ENCODE peak calls at places on chromosomes 5 and 9, in five cellular contexts. One of them, this sample, is unnamed.

GRCh38 chr9:98596486-98596885 is 112.2 kb downstream of the GABBR2 start:
- DNase-seq in PC-9: no peak
- DNase-seq in AG04450: no peak
- DNase-seq in HCT116: no peak
- DNase-seq in psoas muscle: no peak
- DNase-seq in this sample: no peak

GRCh38 chr5:137142371-137143243 is 356.5 kb downstream of the SPOCK1 start:
- DNase-seq in psoas muscle: peak
- DNase-seq in HCT116: no peak
- DNase-seq in AG04450: peak
- DNase-seq in PC-9: peak
- DNase-seq in this sample: no peak

GRCh38 chr5:155878991-155879575 is 447.9 kb upstream of the SGCD start:
- DNase-seq in HCT116: no peak
- DNase-seq in PC-9: no peak
- DNase-seq in AG04450: no peak
- DNase-seq in psoas muscle: no peak
- DNase-seq in this sample: no peak

GRCh38 chr9:84874583-84874982 is 205.1 kb downstream of the NTRK2 start:
- DNase-seq in psoas muscle: no peak
- DNase-seq in PC-9: no peak
- DNase-seq in HCT116: no peak
- DNase-seq in AG04450: no peak
- DNase-seq in this sample: no peak

GRCh38 chr9:98374385-98375051 is 119.1 kb upstream of the TBC1D2 start:
- DNase-seq in HCT116: no peak
- DNase-seq in PC-9: peak
- DNase-seq in psoas muscle: no peak
- DNase-seq in AG04450: peak
- DNase-seq in this sample: no peak

GRCh38 chr9:110578896-110579752 is at the start of gene SVEP1:
- DNase-seq in HCT116: no peak
- DNase-seq in AG04450: no peak
- DNase-seq in psoas muscle: peak
- DNase-seq in PC-9: peak
- DNase-seq in this sample: no peak

GRCh38 chr5:33997331-33997983 is 10.4 kb downstream of the AMACR start:
- DNase-seq in PC-9: peak
- DNase-seq in AG04450: peak
- DNase-seq in psoas muscle: peak
- DNase-seq in HCT116: peak
- DNase-seq in this sample: peak

GRCh38 chr5:177133845-177134652 is 476 bp downstream of the NSD1 start:
- DNase-seq in HCT116: no peak
- DNase-seq in PC-9: peak
- DNase-seq in psoas muscle: peak
- DNase-seq in AG04450: no peak
- DNase-seq in this sample: peak

GRCh38 chr9:129835128-129835859 is at the start of the genes C9orf78 and USP20:
- DNase-seq in PC-9: peak
- DNase-seq in psoas muscle: peak
- DNase-seq in AG04450: peak
- DNase-seq in HCT116: peak
- DNase-seq in this sample: peak

GRCh38 chr9:137129456-137130175 is 9.3 kb upstream of the GRIN1 start:
- DNase-seq in HCT116: peak
- DNase-seq in AG04450: peak
- DNase-seq in psoas muscle: peak
- DNase-seq in PC-9: peak
- DNase-seq in this sample: peak

GRCh38 chr5:109739741-109740140 is 50.0 kb downstream of the MAN2A1 start:
- DNase-seq in psoas muscle: no peak
- DNase-seq in AG04450: no peak
- DNase-seq in PC-9: peak
- DNase-seq in HCT116: no peak
- DNase-seq in this sample: peak

GRCh38 chr5:10590226-10591047 is 26.6 kb downstream of the ANKRD33B start:
- DNase-seq in PC-9: peak
- DNase-seq in psoas muscle: no peak
- DNase-seq in AG04450: no peak
- DNase-seq in HCT116: no peak
- DNase-seq in this sample: peak

GRCh38 chr9:93827545-93828330 is 127.4 kb downstream of the BARX1 start:
- DNase-seq in psoas muscle: peak
- DNase-seq in HCT116: no peak
- DNase-seq in AG04450: peak
- DNase-seq in PC-9: peak
- DNase-seq in this sample: peak

GRCh38 chr5:129656952-129657351 is 90.9 kb upstream of the MINAR2 start:
- DNase-seq in psoas muscle: no peak
- DNase-seq in AG04450: no peak
- DNase-seq in PC-9: no peak
- DNase-seq in HCT116: no peak
- DNase-seq in this sample: peak

GRCh38 chr5:83488821-83489220 is 17.3 kb downstream of the VCAN start:
- DNase-seq in HCT116: no peak
- DNase-seq in PC-9: no peak
- DNase-seq in AG04450: no peak
- DNase-seq in psoas muscle: no peak
- DNase-seq in this sample: no peak

GRCh38 chr5:159175547-159175946 is 33.8 kb downstream of the RNF145 start:
- DNase-seq in psoas muscle: no peak
- DNase-seq in AG04450: no peak
- DNase-seq in PC-9: peak
- DNase-seq in HCT116: no peak
- DNase-seq in this sample: no peak

GRCh38 chr9:113150670-113151591 is at the start of gene SLC31A2:
- DNase-seq in psoas muscle: peak
- DNase-seq in HCT116: peak
- DNase-seq in AG04450: peak
- DNase-seq in PC-9: peak
- DNase-seq in this sample: peak

GRCh38 chr9:113153599-113153998 is 2.8 kb downstream of the SLC31A2 start:
- DNase-seq in PC-9: no peak
- DNase-seq in HCT116: no peak
- DNase-seq in AG04450: no peak
- DNase-seq in psoas muscle: no peak
- DNase-seq in this sample: no peak

GRCh38 chr9:113154471-113154870 is 3.7 kb downstream of the SLC31A2 start:
- DNase-seq in psoas muscle: peak
- DNase-seq in AG04450: no peak
- DNase-seq in HCT116: no peak
- DNase-seq in PC-9: no peak
- DNase-seq in this sample: no peak

GRCh38 chr9:113151696-113152630 is 1.2 kb downstream of the SLC31A2 start:
- DNase-seq in psoas muscle: no peak
- DNase-seq in HCT116: no peak
- DNase-seq in AG04450: no peak
- DNase-seq in PC-9: peak
- DNase-seq in this sample: no peak

DNA sequence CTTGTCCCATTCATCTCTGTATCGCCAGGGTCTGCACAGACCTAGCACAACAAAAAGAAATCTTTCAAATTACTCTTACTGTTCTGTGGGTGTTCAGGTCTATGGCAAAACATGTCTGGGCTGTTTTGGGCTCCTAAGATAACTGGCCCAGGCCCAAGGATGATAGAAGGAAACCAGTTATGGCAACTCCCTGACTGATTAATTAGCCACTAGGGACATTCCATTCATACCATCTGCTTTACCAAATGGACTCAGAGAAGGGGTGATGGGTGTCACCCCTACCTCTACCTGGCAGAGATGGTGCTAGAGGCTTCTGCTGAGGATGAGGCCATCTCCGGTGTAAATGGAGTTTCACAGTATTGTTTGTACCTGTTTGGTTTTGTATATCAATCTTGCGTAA is 1.9 kb downstream of the SLC31A2 start:
- DNase-seq in psoas muscle: no peak
- DNase-seq in AG04450: no peak
- DNase-seq in PC-9: peak
- DNase-seq in HCT116: no peak
- DNase-seq in this sample: no peak
- H3K4me3 ChIP-seq in psoas muscle: peak
- H3K4me3 ChIP-seq in AG04450: no peak
- H3K4me3 ChIP-seq in PC-9: peak
- H3K4me3 ChIP-seq in HCT116: no peak
- H3K4me3 ChIP-seq in this sample: no peak

DNA sequence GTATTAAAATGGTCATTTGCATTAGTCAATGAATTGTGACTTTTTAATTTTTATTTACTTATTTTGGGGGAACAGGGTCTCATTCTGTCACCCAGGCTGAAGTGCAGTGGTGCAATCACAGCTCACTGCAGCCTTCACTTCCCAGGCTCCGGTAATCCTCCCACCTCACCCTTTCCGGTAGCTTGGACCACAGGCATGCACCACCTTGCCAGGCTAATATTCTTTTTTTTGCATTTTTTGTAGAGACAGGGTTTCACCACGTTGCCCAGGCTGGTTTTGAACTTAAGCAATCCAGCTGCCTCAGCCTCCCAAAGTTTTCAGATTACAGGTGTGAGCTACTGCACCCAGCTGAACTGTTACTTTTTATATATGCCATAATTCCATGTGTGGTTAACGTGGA is 143.4 kb downstream of the FBXL17 start:
- DNase-seq in psoas muscle: no peak
- DNase-seq in AG04450: no peak
- DNase-seq in HCT116: no peak
- DNase-seq in PC-9: no peak
- DNase-seq in this sample: no peak
- H3K4me3 ChIP-seq in psoas muscle: no peak
- H3K4me3 ChIP-seq in AG04450: no peak
- H3K4me3 ChIP-seq in HCT116: no peak
- H3K4me3 ChIP-seq in PC-9: no peak
- H3K4me3 ChIP-seq in this sample: no peak

GRCh38 chr5:100854594-100854993 is 48.5 kb downstream of the ST8SIA4 start:
- DNase-seq in AG04450: no peak
- DNase-seq in psoas muscle: no peak
- DNase-seq in HCT116: no peak
- DNase-seq in PC-9: no peak
- DNase-seq in this sample: no peak

GRCh38 chr5:100855295-100855694 is 47.8 kb downstream of the ST8SIA4 start:
- DNase-seq in HCT116: no peak
- DNase-seq in PC-9: no peak
- DNase-seq in psoas muscle: no peak
- DNase-seq in AG04450: no peak
- DNase-seq in this sample: no peak

GRCh38 chr5:100852988-100853449 is 50.1 kb downstream of the ST8SIA4 start:
- DNase-seq in AG04450: no peak
- DNase-seq in psoas muscle: no peak
- DNase-seq in PC-9: no peak
- DNase-seq in HCT116: no peak
- DNase-seq in this sample: no peak

GRCh38 chr5:100852051-100852450 is 51.0 kb downstream of the ST8SIA4 start:
- DNase-seq in AG04450: no peak
- DNase-seq in PC-9: no peak
- DNase-seq in HCT116: no peak
- DNase-seq in psoas muscle: no peak
- DNase-seq in this sample: no peak

DNA sequence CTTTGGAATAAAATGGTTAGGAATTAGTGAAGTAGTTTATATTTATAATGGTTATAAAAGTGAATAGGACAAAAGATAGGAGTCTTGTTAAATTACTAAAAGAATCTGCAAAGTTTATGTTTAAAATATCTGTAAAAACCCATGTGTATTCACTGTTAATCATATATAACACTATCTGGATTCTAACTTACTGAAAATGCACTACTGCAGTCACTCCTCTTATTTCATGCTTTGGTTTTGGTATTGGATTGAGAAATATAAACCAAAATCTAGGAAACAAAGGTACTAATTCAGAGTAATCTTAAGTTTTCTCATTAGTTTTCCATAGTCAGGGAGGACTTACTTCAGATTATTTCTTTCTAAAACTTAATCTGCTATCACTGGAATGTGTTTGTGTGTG is 49.5 kb downstream of the ST8SIA4 start:
- DNase-seq in PC-9: no peak
- DNase-seq in psoas muscle: no peak
- DNase-seq in HCT116: no peak
- DNase-seq in AG04450: no peak
- DNase-seq in this sample: no peak
- H3K4me3 ChIP-seq in PC-9: no peak
- H3K4me3 ChIP-seq in psoas muscle: no peak
- H3K4me3 ChIP-seq in HCT116: no peak
- H3K4me3 ChIP-seq in AG04450: no peak
- H3K4me3 ChIP-seq in this sample: no peak

DNA sequence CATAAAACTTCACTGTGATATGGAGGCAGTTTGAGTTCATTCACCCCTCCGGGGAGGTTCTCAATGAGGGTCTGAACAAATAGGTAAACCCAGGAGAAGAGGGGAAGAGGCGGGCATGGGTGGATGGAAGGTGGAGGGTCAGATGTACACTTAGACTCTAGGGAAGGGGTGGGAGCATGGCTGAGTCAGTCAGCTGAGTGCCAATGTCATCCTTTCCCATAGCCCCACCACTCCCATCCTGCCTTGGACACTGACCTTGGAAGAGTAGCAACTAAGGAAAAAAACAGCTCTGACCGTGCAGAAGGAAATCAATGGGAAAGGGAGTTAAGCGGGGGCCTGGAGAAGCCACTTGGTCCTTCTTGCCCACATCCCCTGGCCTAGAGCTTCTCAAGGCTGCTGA is 9.9 kb upstream of the FABP6 start:
- DNase-seq in PC-9: no peak
- DNase-seq in psoas muscle: no peak
- DNase-seq in HCT116: no peak
- DNase-seq in AG04450: no peak
- DNase-seq in this sample: no peak
- H3K4me3 ChIP-seq in PC-9: no peak
- H3K4me3 ChIP-seq in psoas muscle: no peak
- H3K4me3 ChIP-seq in HCT116: no peak
- H3K4me3 ChIP-seq in AG04450: no peak
- H3K4me3 ChIP-seq in this sample: no peak

GRCh38 chr5:150532996-150533395 is 25.1 kb downstream of the NDST1 start:
- DNase-seq in psoas muscle: no peak
- DNase-seq in PC-9: no peak
- DNase-seq in AG04450: no peak
- DNase-seq in HCT116: no peak
- DNase-seq in this sample: no peak
- H3K4me3 ChIP-seq in psoas muscle: no peak
- H3K4me3 ChIP-seq in PC-9: no peak
- H3K4me3 ChIP-seq in AG04450: no peak
- H3K4me3 ChIP-seq in HCT116: no peak
- H3K4me3 ChIP-seq in this sample: no peak

GRCh38 chr5:44935871-44936270 is 127.1 kb downstream of the MRPS30 start:
- DNase-seq in PC-9: no peak
- DNase-seq in psoas muscle: no peak
- DNase-seq in AG04450: no peak
- DNase-seq in HCT116: no peak
- DNase-seq in this sample: no peak
- H3K4me3 ChIP-seq in PC-9: no peak
- H3K4me3 ChIP-seq in psoas muscle: no peak
- H3K4me3 ChIP-seq in AG04450: no peak
- H3K4me3 ChIP-seq in HCT116: no peak
- H3K4me3 ChIP-seq in this sample: no peak

DNA sequence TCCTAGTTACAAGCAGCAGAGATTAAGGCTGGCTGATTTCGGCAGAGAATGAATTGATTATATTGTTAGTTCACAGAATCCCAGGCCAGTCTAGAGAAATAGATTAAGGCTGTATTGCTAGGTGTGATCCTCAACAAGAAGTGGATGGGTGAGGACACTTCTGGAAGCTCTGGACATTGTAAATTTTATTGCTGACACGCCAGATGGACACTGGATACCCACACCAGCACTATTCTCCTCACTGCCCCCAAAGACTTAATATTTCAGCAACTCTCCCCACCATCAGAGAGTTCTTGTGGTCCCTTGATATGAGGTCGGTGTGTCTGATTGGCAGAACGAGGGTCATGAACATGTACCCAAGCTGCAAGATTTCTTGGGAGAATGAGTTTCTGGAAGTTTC is 171.6 kb upstream of the EGFLAM start:
- DNase-seq in HCT116: no peak
- DNase-seq in PC-9: no peak
- DNase-seq in AG04450: no peak
- DNase-seq in psoas muscle: no peak
- DNase-seq in this sample: no peak
- H3K4me3 ChIP-seq in HCT116: no peak
- H3K4me3 ChIP-seq in PC-9: no peak
- H3K4me3 ChIP-seq in AG04450: no peak
- H3K4me3 ChIP-seq in psoas muscle: no peak
- H3K4me3 ChIP-seq in this sample: no peak